ENCODE peak calls at places on chromosomes 1 and 21, in five cellular contexts. S is Caki2, E is pons, Q is ovary, M is GM10248. U is an unnamed sample.

GRCh38 chr1:170309389-170310013 is 163.7 kb downstream of the NTMT2 start:
- DNase-seq in M (no peak), E (no peak), S (no peak), Q (peak; percentile 64), U (peak; percentile 83)

GRCh38 chr1:6785721-6786505 is 659 bp downstream of the CAMTA1 start:
- DNase-seq in M (peak; percentile 85), Q (peak; percentile 74), E (no peak), S (peak; percentile 20), U (peak; percentile 17)

GRCh38 chr1:67433830-67434229 is 3.6 kb upstream of the SERBP1 start:
- DNase-seq in S (no peak), Q (no peak), M (no peak), E (peak; percentile 46), U (no peak)

GRCh38 chr1:43319766-43320165 is 17.9 kb upstream of the MPL start:
- DNase-seq in E (no peak), Q (no peak), S (no peak), M (no peak), U (no peak)

GRCh38 chr1:116855220-116855619 is 54.5 kb upstream of the PTGFRN start:
- DNase-seq in S (no peak), M (no peak), Q (peak; percentile 31), E (peak; percentile 56), U (peak; percentile 80)

GRCh38 chr1:100955322-100955721 is 59.4 kb downstream of the SLC30A7 start:
- DNase-seq in S (no peak), Q (no peak), E (no peak), M (no peak), U (peak; percentile 90)

GRCh38 chr1:43711049-43711448 is 3.7 kb downstream of the ST3GAL3 start:
- DNase-seq in S (no peak), Q (no peak), E (no peak), M (no peak), U (peak; percentile 92)

GRCh38 chr1:210882414-210883221 is 251.3 kb downstream of the KCNH1 start:
- DNase-seq in E (no peak), M (no peak), S (peak; percentile 95), Q (no peak), U (peak; percentile 94)

GRCh38 chr1:208944981-208945451 is 638.5 kb upstream of the CAMK1G start:
- DNase-seq in S (no peak), Q (no peak), M (no peak), E (no peak), U (no peak)

GRCh38 chr1:185157599-185158469 is 867 bp downstream of the SWT1 start:
- DNase-seq in S (no peak), M (no peak), Q (no peak), E (peak; percentile 48), U (peak; percentile 12)

GRCh38 chr1:111733996-111734369 is 5.2 kb downstream of the INKA2 start:
- DNase-seq in M (no peak), Q (no peak), E (peak; percentile 35), S (no peak), U (no peak)

GRCh38 chr21:36422279-36423098 is 37.3 kb downstream of the CHAF1B start:
- DNase-seq in S (peak; percentile 47), M (peak; percentile 75), Q (no peak), E (no peak), U (peak; percentile 73)

GRCh38 chr1:2506901-2507565 is 19.4 kb downstream of the PANK4 start:
- DNase-seq in Q (no peak), E (no peak), M (no peak), S (no peak), U (no peak)

GRCh38 chr1:182841368-182841988 is 2.3 kb downstream of the DHX9 start:
- DNase-seq in E (no peak), S (peak; percentile 89), M (peak; percentile 33), Q (no peak), U (no peak)

GRCh38 chr21:31660134-31660565 is 657 bp downstream of the SOD1 start:
- DNase-seq in M (peak; percentile 46), Q (peak; percentile 71), S (peak; percentile 25), E (peak; percentile 35), U (peak; percentile 47)

GRCh38 chr1:235399661-235400060 is 32.4 kb downstream of the TBCE start:
- DNase-seq in M (no peak), S (no peak), E (no peak), Q (no peak), U (no peak)

GRCh38 chr1:206766251-206766856 is 4.2 kb upstream of the IL19 start:
- DNase-seq in E (peak; percentile 63), M (peak; percentile 57), Q (no peak), S (no peak), U (peak; percentile 96)

GRCh38 chr1:14835725-14836124 is 237.2 kb downstream of the KAZN start:
- DNase-seq in E (no peak), S (no peak), Q (no peak), M (no peak), U (peak; percentile 67)

GRCh38 chr21:31546402-31547155 is 112.9 kb upstream of the SOD1 start:
- DNase-seq in E (no peak), Q (no peak), S (no peak), M (no peak), U (no peak)

GRCh38 chr1:145891143-145891542 is 5.5 kb upstream of the ANKRD35 start:
- DNase-seq in Q (no peak), S (peak; percentile 14), M (no peak), E (no peak), U (peak; percentile 29)

GRCh38 chr1:11882814-11883538 is 24.2 kb upstream of the NPPB start:
- DNase-seq in Q (no peak), M (no peak), E (no peak), S (no peak), U (peak; percentile 22)

GRCh38 chr21:43467785-43468184 is 40.9 kb upstream of the SIK1 start:
- DNase-seq in M (no peak), S (no peak), Q (no peak), E (no peak), U (no peak)

GRCh38 chr1:179036844-179037465 is 11.3 kb downstream of the FAM20B start:
- DNase-seq in M (peak; percentile 32), Q (no peak), S (peak; percentile 16), E (no peak), U (peak; percentile 86)